ENCODE peak calls at places on chromosomes 16 and 17, in eight cellular contexts. Y is head of caudate nucleus; Z is cerebellar nuclear complex; L is Daoy; C is activated CD8-positive, alpha-beta T cell treated with anti-CD3 and anti-CD28 coated beads, Interleukin-2, amount 10 ng/mL, durations not matched to agents 7 days and 5 days; R is PC-3; G is activated naive CD8-positive, alpha-beta T cell treated with anti-CD3 and anti-CD28 coated beads, Interleukin-2, amount 50 U/mL, for 24 hours; X is T-helper 2 cell. A is an unnamed sample.

GRCh38 chr17:27038676-27039075 is 255.2 kb upstream of the WSB1 start:
- DNase-seq in G (no peak), L (peak; percentile 40), C (no peak), Z (no peak), X (no peak), Y (no peak), R (peak; percentile 14), A (no peak)

GRCh38 chr16:77833906-77834599 is 45.7 kb downstream of the VAT1L start:
- DNase-seq in C (no peak), L (peak; percentile 84), Y (no peak), G (no peak), X (no peak), R (no peak), Z (no peak), A (peak; percentile 28)

GRCh38 chr16:52446076-52446475 is 100.9 kb downstream of the TOX3 start:
- DNase-seq in X (no peak), Y (no peak), R (no peak), G (no peak), Z (no peak), C (no peak), L (no peak), A (no peak)

GRCh38 chr17:41837761-41838538 is at the start of gene KLHL10:
- DNase-seq in Y (no peak), R (no peak), G (no peak), Z (no peak), X (no peak), L (no peak), C (no peak), A (no peak)

GRCh38 chr16:82631701-82632685 is 5.2 kb downstream of the CDH13 start:
- DNase-seq in Z (no peak), R (peak; percentile 19), G (no peak), L (peak; percentile 64), C (no peak), X (no peak), Y (no peak), A (no peak)

GRCh38 chr16:82655720-82656500 is 29.1 kb downstream of the CDH13 start:
- DNase-seq in Y (no peak), L (no peak), Z (no peak), G (no peak), X (no peak), R (no peak), C (no peak), A (no peak)

GRCh38 chr17:39101139-39101538 is 50.3 kb downstream of the PLXDC1 start:
- DNase-seq in Y (no peak), Z (no peak), X (no peak), L (no peak), G (no peak), R (no peak), C (no peak), A (no peak)

GRCh38 chr17:62597920-62598319 is 29.6 kb upstream of the MRC2 start:
- DNase-seq in C (no peak), L (no peak), Z (no peak), X (no peak), G (no peak), Y (no peak), R (no peak), A (no peak)

GRCh38 chr17:51128089-51128488 is 7.4 kb upstream of the SPAG9 start:
- DNase-seq in L (peak; percentile 9), Y (no peak), C (peak; percentile 23), G (no peak), X (no peak), R (no peak), Z (no peak), A (no peak)

GRCh38 chr17:76740329-76741118 is 2.6 kb downstream of the MFSD11 start:
- DNase-seq in L (no peak), G (no peak), Z (no peak), R (no peak), X (no peak), C (no peak), Y (no peak), A (no peak)

GRCh38 chr17:51189628-51190027 is 23.4 kb downstream of the NME2 start:
- DNase-seq in L (no peak), R (no peak), C (no peak), Z (no peak), Y (no peak), G (no peak), X (no peak), A (no peak)

GRCh38 chr16:53518550-53519416 is 15.8 kb upstream of the AKTIP start:
- DNase-seq in X (peak; percentile 87), R (no peak), Z (no peak), C (peak; percentile 93), G (peak; percentile 77), Y (no peak), L (peak; percentile 76), A (no peak)

GRCh38 chr17:16352303-16352837 is 899 bp downstream of the CENPV start:
- DNase-seq in Y (peak; percentile 77), L (peak; percentile 70), C (peak; percentile 50), Z (no peak), G (peak; percentile 53), X (no peak), R (no peak), A (no peak)

GRCh38 chr17:82028246-82028645 is 3.2 kb upstream of the RAC3 start:
- DNase-seq in X (no peak), C (no peak), Y (no peak), G (no peak), R (no peak), L (no peak), Z (no peak), A (no peak)

GRCh38 chr17:68909066-68909465 is 46.1 kb downstream of the ABCA8 start:
- DNase-seq in Z (no peak), X (no peak), L (no peak), Y (no peak), G (no peak), C (no peak), R (peak; percentile 85), A (peak; percentile 96)

GRCh38 chr16:11316331-11317015 is 28.8 kb upstream of the RMI2 start:
- DNase-seq in R (no peak), X (no peak), L (peak; percentile 29), G (no peak), Y (no peak), C (no peak), Z (no peak), A (no peak)

GRCh38 chr17:35341465-35341992 is 31.9 kb downstream of the SLFN11 start:
- DNase-seq in X (peak; percentile 49), G (no peak), Z (no peak), C (peak; percentile 70), L (no peak), R (no peak), Y (no peak), A (no peak)

GRCh38 chr16:75176926-75177325 is 28.6 kb downstream of the ZFP1 start:
- DNase-seq in R (no peak), L (no peak), Y (no peak), Z (no peak), C (no peak), X (no peak), G (no peak), A (no peak)